ENCODE peak calls at places on chromosomes 2 and 18, in five cellular contexts. F is A549, V is HepG2, S is K562, B is H1. N is an unnamed sample.

GRCh38 chr2:69985684-69986083 is 24.3 kb upstream of the ASPRV1 start:
- DNase-seq in F (no peak), V (no peak), S (no peak), B (no peak), N (no peak)

GRCh38 chr2:3500326-3500899 is 18.9 kb downstream of the ADI1 start:
- DNase-seq in F (no peak), V (no peak), S (no peak), B (no peak), N (no peak)

GRCh38 chr18:50607374-50607933 is 47.6 kb downstream of the MAPK4 start:
- DNase-seq in F (no peak), V (no peak), S (no peak), B (no peak), N (no peak)

GRCh38 chr2:226426292-226426736 is 373.3 kb downstream of the IRS1 start:
- DNase-seq in F (peak; percentile 65), V (peak; percentile 51), S (no peak), B (no peak), N (peak; percentile 99)

GRCh38 chr18:33733376-33733775 is 155.4 kb downstream of the ASXL3 start:
- DNase-seq in F (no peak), V (no peak), S (no peak), B (no peak), N (no peak)

GRCh38 chr2:71872466-71873051 is 275.1 kb downstream of the CYP26B1 start:
- DNase-seq in F (no peak), V (no peak), S (no peak), B (no peak), N (no peak)

GRCh38 chr18:23191952-23192662 is 56.8 kb downstream of the CABLES1 start:
- DNase-seq in F (no peak), V (no peak), S (no peak), B (no peak), N (peak; percentile 95)

GRCh38 chr2:23651187-23651983 is 266.4 kb downstream of the KLHL29 start:
- DNase-seq in F (peak; percentile 22), V (peak; percentile 39), S (no peak), B (no peak), N (peak; percentile 92)

GRCh38 chr18:35311506-35311905 is 21.5 kb upstream of the ZSCAN30 start:
- DNase-seq in F (no peak), V (no peak), S (no peak), B (no peak), N (peak; percentile 65)

GRCh38 chr2:121018136-121019057 is 266.6 kb downstream of the TFCP2L1 start:
- DNase-seq in F (no peak), V (no peak), S (peak; percentile 63), B (peak; percentile 77), N (peak; percentile 34)

GRCh38 chr18:63708650-63709049 is 5.9 kb downstream of the SERPINB11 start:
- DNase-seq in F (no peak), V (no peak), S (no peak), B (no peak), N (peak; percentile 96)

DNA sequence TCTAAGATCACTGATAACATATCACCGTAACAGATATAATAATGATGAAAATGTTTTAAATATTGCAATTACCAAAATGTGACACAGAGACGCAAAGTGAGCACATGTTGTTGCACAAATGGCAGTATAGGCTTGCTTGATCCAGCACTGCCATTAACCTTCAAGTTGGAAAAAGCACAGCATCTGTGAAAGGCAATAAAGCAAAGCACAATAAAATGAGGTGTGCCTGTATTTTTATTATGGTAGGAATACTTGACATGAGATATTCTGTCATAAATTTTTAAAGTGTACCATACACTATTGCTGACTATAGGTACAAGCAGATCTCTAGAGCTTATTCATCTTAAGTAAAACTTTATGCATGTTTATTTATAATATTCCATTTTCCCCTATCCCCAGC is 312.2 kb downstream of the PTH2R start:
- DNase-seq in F (no peak), V (no peak), S (no peak), B (no peak), N (no peak)
- TF ChIP-seq MAFK in F (no peak), V (no peak), S (no peak), B (no peak), N (no peak)

GRCh38 chr18:46858290-46858689 is 59.0 kb downstream of the PIAS2 start:
- DNase-seq in F (no peak), V (no peak), S (no peak), B (no peak), N (no peak)

GRCh38 chr18:46859855-46860254 is 57.5 kb downstream of the PIAS2 start:
- DNase-seq in F (no peak), V (no peak), S (no peak), B (no peak), N (peak; percentile 46)

GRCh38 chr18:46856975-46857374 is 60.3 kb downstream of the PIAS2 start:
- DNase-seq in F (no peak), V (no peak), S (no peak), B (no peak), N (no peak)
- TF ChIP-seq MAFK in F (no peak), V (no peak), S (no peak), B (no peak), N (no peak)

DNA sequence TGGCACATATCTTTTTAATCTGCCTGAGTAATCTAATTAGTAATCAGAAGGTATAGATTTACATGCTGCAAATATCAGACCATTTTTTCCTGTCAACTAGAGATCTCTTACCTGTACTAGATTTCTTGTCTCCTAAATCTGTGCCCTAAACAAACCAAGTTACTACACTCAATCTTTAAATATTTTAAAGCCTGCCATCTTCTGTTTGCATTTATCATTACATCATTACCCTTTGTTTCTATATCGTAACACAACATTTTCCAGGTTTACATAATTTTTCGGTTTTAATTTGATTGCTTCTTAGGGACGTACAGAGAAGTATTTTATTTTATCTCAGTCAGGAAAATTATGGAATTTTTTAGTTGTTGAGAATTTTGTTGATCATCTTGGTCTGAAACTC is 25.7 kb downstream of the PSMA8 start:
- DNase-seq in F (no peak), V (no peak), S (no peak), B (no peak), N (no peak)
- TF ChIP-seq MAFK in F (no peak), V (no peak), S (no peak), B (no peak), N (no peak)

DNA sequence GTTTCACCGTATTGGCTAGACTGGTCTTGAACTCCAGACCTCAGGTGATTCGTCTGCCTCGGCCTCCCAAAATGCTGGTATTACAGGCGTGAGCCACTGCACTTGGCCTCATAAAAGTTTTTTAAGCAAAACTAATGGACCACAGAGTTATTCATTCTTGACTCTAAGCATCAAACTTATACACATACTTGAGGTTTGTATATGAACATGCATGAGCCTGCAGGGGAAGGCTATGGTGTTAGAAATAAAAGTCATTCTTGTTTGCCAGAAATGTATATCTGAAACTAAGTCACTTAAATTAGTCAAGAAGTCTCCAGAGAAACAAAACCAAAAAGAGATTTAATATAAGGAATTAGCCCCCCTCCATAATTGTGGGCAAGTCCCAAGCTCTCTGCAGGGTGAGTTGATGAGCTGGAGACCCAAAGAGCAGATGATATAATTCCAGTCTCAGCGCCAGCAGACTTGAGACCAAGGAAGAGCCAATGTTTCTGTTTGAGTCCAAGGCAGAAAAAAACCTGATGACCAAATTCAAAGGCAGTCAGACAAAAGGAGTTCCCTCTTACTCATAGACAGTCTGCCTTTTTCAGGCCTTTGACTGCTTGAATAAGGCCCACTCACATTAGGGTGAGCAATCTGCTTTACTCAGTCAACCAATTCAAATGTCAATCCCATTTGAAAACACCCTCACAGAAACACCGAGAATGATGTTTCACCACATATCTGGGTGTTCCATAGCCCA is 69.0 kb upstream of the DSG1 start:
- DNase-seq in F (peak; percentile 29), V (no peak), S (no peak), B (no peak), N (peak; percentile 18)
- TF ChIP-seq MAFK in F (no peak), V (no peak), S (no peak), B (no peak), N (no peak)